ENCODE peak calls at places on chromosomes 6 and 20, in six cellular contexts. M is KG1; W is stimulated activated CD8-positive, alpha-beta memory T cell treated with anti-CD3 and anti-CD28 coated beads, Interleukin-15, amount 100 ng/mL, for 4 hours; U is breast epithelium; Z is HS-5; T is AG20443. G is an unnamed sample.

GRCh38 chr6:158439255-158439654 is 120.6 kb upstream of the TMEM181 start:
- DNase-seq in M (no peak), W (no peak), U (no peak), Z (no peak), T (no peak), G (no peak)

GRCh38 chr6:55868910-55869479 is 6.4 kb downstream of the BMP5 start:
- DNase-seq in M (no peak), W (no peak), U (peak; percentile 23), Z (no peak), T (no peak), G (no peak)

GRCh38 chr6:18186033-18186432 is 30.8 kb downstream of the KDM1B start:
- DNase-seq in M (no peak), W (no peak), U (no peak), Z (no peak), T (no peak), G (no peak)

GRCh38 chr6:151627689-151628444 is 134.1 kb downstream of the CCDC170 start:
- DNase-seq in M (no peak), W (no peak), U (no peak), Z (no peak), T (no peak), G (no peak)

GRCh38 chr20:60283281-60283680 is 325.1 kb downstream of the CDH26 start:
- DNase-seq in M (no peak), W (no peak), U (no peak), Z (no peak), T (no peak), G (no peak)

GRCh38 chr20:43731469-43731868 is 4.7 kb upstream of the GTSF1L start:
- DNase-seq in M (no peak), W (no peak), U (no peak), Z (no peak), T (peak; percentile 45), G (peak; percentile 33)

GRCh38 chr6:44976677-44977405 is 351.3 kb upstream of the RUNX2 start:
- DNase-seq in M (no peak), W (no peak), U (no peak), Z (no peak), T (peak; percentile 10), G (no peak)

GRCh38 chr6:87333591-87334181 is 4.6 kb upstream of the GJB7 start:
- DNase-seq in M (no peak), W (no peak), U (no peak), Z (no peak), T (peak; percentile 27), G (no peak)

GRCh38 chr6:62035952-62036351 is 250.1 kb downstream of the KHDRBS2 start:
- DNase-seq in M (no peak), W (no peak), U (no peak), Z (no peak), T (no peak), G (no peak)

G was measured in MG63.